ENCODE peak calls at places on chromosomes 12 and 14, in seven cellular contexts. W is brain microvascular endothelial cell, A is bronchial epithelial cell, I is astrocyte of the spinal cord, S is omental fat pad, B is suprapubic skin, Q is GM12864. J is an unnamed sample.

GRCh38 chr12:81627336-81628189 is 131.6 kb downstream of the PPFIA2 start:
- DNase-seq in Q (no peak), B (no peak), S (no peak), W (peak; percentile 34), I (peak; percentile 69), A (peak; percentile 54), J (no peak)

GRCh38 chr12:22990501-22990900 is 365.5 kb downstream of the ETNK1 start:
- DNase-seq in Q (no peak), S (no peak), A (no peak), I (no peak), B (no peak), W (no peak), J (no peak)

GRCh38 chr14:89184952-89185351 is 232.1 kb downstream of the FOXN3 start:
- DNase-seq in A (no peak), W (no peak), B (no peak), Q (no peak), I (no peak), S (no peak), J (no peak)

GRCh38 chr12:6553051-6553868 is 2.6 kb downstream of the IFFO1 start:
- DNase-seq in B (no peak), S (no peak), A (no peak), W (peak; percentile 80), Q (no peak), I (peak; percentile 71), J (no peak)

GRCh38 chr12:20463920-20464524 is 95.7 kb downstream of the PDE3A start:
- DNase-seq in Q (no peak), S (no peak), W (no peak), A (peak; percentile 29), I (peak; percentile 26), B (no peak), J (no peak)

GRCh38 chr12:132480620-132481132 is 9.3 kb upstream of the FBRSL1 start:
- DNase-seq in Q (no peak), S (no peak), A (no peak), B (no peak), I (no peak), W (no peak), J (peak; percentile 77)

GRCh38 chr14:23043749-23044148 is 1.7 kb downstream of the PSMB11 start:
- DNase-seq in B (no peak), S (no peak), Q (no peak), I (no peak), W (no peak), A (no peak), J (no peak)

GRCh38 chr12:106409898-106410297 is 52.4 kb downstream of the POLR3B start:
- DNase-seq in W (no peak), B (no peak), I (no peak), A (no peak), S (no peak), Q (no peak), J (no peak)

DNA sequence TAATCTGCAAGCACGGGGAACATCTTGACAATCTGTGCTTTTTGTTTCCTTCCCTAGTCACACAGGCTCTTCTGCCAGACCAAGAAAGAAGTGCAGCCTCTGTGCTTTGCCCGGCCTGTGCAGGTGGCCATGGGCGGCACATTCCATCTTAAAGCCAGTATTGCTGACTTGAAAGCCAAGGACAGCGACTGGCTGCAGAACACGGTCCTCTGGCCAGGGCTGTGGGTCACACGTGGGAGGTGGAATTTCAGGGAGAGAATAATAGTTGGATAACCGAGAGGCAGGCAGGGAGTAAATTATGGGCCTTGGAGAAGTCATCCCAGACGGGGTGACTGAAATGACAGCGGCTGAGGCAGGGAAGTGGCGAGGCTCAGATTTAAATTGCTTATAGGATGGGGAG is 24.9 kb downstream of the FNTB start:
- DNase-seq in Q (no peak), A (no peak), S (no peak), W (no peak), B (no peak), I (no peak), J (no peak)
- TF ChIP-seq CTCF in Q (no peak), A (no peak), S (no peak), W (no peak), B (no peak), I (no peak), J (no peak)

DNA sequence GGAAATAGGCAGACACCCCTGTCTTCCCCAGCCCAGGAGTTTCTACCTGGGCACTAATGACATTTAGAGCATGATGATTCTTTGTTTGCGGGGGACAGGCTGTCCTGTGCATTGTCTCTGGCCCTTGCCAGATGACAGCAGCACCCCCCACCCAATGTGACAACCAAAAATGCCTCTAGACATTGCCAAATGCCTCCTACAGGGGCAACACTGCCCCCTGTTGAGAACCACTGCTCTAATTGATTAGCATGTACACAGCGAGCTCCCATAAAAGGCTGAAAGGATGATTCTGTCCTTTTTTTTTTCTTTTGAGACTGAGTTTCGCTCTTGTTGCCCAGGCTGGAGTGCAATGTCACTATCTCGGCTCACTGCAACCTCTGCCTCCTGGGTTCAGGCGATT is 50.5 kb downstream of the MAP1LC3B2 start:
- DNase-seq in A (no peak), Q (no peak), B (no peak), S (no peak), W (no peak), I (no peak), J (no peak)
- TF ChIP-seq CTCF in A (peak; percentile 11), Q (peak; percentile 34), B (no peak), S (no peak), W (peak; percentile 62), I (peak; percentile 22), J (peak; percentile 66)

DNA sequence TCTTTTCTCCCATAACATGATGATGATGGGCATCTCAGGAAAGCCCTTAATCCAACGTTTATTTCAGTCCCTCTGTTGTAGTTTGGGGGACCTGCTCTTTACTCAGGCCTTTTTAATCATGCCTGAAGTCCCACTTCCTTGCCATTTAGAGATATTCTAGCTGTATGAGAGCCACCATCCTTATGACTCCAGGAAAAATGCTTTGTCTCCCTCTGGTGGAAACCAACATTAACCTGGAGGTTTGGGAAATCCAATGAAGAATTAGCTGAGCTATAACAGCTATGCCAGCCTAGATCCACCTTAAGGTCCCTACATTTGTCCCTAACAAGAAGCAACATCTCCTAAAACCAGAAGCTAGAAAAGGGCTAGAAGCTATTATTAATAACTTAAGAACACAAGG is 1399.1 kb downstream of the LRFN5 start:
- DNase-seq in A (peak; percentile 1), W (no peak), B (no peak), Q (no peak), S (no peak), I (peak; percentile 9), J (no peak)
- TF ChIP-seq CTCF in A (no peak), W (peak; percentile 27), B (no peak), Q (no peak), S (no peak), I (peak; percentile 27), J (peak; percentile 36)

GRCh38 chr12:103783744-103784664 is 57.0 kb downstream of the NT5DC3 start:
- DNase-seq in Q (no peak), W (no peak), I (no peak), S (no peak), A (no peak), B (no peak), J (no peak)
- TF ChIP-seq CTCF in Q (no peak), W (no peak), I (no peak), S (no peak), A (peak; percentile 50), B (no peak), J (peak; percentile 12)